ENCODE peak calls at places on chromosomes 4 and X, in five cellular contexts. E, L, W, U and I are unnamed samples. For H3K4me1 and H3K36me3, the result is how much of the 10 kb centered on the place peaks cover.

GRCh38 chr4:56658410-56659003 is 22.6 kb downstream of the HOPX start:
- DNase-seq in E (no peak), L (no peak), W (no peak), U (no peak), I (no peak)

GRCh38 chrX:88903989-88904718 is 157.1 kb downstream of the CPXCR1 start:
- DNase-seq in E (no peak), L (no peak), W (no peak), U (no peak), I (no peak)

GRCh38 chrX:12583543-12583942 is 207.7 kb upstream of the PRPS2 start:
- DNase-seq in E (no peak), L (no peak), W (no peak), U (no peak), I (no peak)

GRCh38 chr4:187209921-187210613 is 486.4 kb upstream of the FAT1 start:
- DNase-seq in E (no peak), L (no peak), W (no peak), U (no peak), I (no peak)

GRCh38 chrX:154082396-154083133 is 15.0 kb downstream of the MECP2 start:
- DNase-seq in E (no peak), L (no peak), W (no peak), U (no peak), I (no peak)

GRCh38 chrX:153055827-153056748 is at the start of gene PNMA3:
- DNase-seq in E (peak), L (no peak), W (no peak), U (no peak), I (peak)

GRCh38 chr4:128241425-128241913 is 46.1 kb downstream of the PGRMC2 start:
- DNase-seq in E (no peak), L (peak), W (no peak), U (no peak), I (peak)

GRCh38 chr4:109113511-109113910 is 188.9 kb downstream of the COL25A1 start:
- DNase-seq in E (no peak), L (no peak), W (no peak), U (no peak), I (no peak)

GRCh38 chr4:140003851-140004579 is 150.0 kb downstream of the MAML3 start:
- DNase-seq in E (no peak), L (no peak), W (no peak), U (no peak), I (no peak)

GRCh38 chr4:121138445-121138844 is 25.7 kb downstream of the TNIP3 start:
- DNase-seq in E (no peak), L (no peak), W (no peak), U (no peak), I (no peak)

GRCh38 chr4:121139533-121140222 is 24.4 kb downstream of the TNIP3 start:
- DNase-seq in E (no peak), L (no peak), W (no peak), U (no peak), I (no peak)

GRCh38 chr4:121143126-121143525 is 21.0 kb downstream of the TNIP3 start:
- DNase-seq in E (no peak), L (no peak), W (no peak), U (no peak), I (no peak)

GRCh38 chr4:121138014-121138413 is 26.1 kb downstream of the TNIP3 start:
- DNase-seq in E (no peak), L (no peak), W (no peak), U (no peak), I (no peak)

DNA sequence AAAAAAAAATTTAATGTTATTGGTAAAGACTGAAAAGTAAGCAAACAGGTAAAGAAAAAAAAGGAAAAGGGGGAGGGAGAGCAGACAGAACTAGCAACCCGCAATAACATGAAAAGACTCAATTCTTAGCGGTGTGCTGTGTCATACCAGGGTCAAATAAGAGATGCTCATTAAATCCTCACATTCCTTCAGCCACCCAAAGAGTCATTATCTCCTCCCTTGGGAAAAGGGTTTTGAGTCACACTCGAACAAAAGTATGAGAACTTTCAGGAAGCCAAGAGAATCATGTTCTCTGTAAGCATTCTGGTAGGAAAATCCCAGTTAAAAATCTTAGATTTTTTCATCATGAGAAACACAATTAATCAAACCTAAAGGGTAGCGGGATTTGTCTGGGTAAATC is 23.4 kb downstream of the TNIP3 start:
- DNase-seq in E (no peak), L (no peak), W (no peak), U (no peak), I (no peak)
- TF ChIP-seq CTCF in E (no peak), L (no peak), W (no peak), U (no peak), I (no peak)

DNA sequence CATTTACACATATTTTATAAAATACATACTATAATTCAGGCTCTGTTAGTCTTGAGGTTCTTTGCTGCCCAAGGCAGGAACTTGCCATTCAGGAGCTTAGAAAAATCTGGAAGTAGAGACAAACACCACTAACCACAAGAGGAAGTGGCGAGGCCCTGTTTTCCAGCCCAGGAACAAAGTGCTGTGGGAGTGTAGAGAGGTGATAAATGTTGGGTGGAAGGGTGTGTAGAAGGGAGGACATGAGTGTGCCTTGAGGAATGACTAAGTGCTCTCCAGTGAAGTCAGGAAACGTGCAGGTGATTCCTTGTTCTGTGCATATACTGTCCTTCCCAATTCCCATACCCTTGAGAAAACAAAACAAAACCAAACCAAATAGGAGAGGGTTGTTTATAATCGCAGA is 83.1 kb downstream of the GPAT3 start:
- DNase-seq in E (no peak), L (no peak), W (no peak), U (no peak), I (no peak)
- H3K4me1 ChIP-seq in E (under half), L (under half), W (under half), U (under half), I (under half)

GRCh38 chr4:107351196-107351595 is 315.1 kb upstream of the DKK2 start:
- DNase-seq in E (no peak), L (no peak), W (no peak), U (no peak), I (no peak)
- H3K36me3 ChIP-seq in E (under half), L (under half), W (under half), U (under half), I (under half)

GRCh38 chr4:2930821-2931764 is 32.1 kb downstream of the NOP14 start:
- DNase-seq in E (peak), L (no peak), W (peak), U (peak), I (no peak)
- TF ChIP-seq CTCF in E (no peak), L (peak), W (no peak), U (no peak), I (peak)

DNA sequence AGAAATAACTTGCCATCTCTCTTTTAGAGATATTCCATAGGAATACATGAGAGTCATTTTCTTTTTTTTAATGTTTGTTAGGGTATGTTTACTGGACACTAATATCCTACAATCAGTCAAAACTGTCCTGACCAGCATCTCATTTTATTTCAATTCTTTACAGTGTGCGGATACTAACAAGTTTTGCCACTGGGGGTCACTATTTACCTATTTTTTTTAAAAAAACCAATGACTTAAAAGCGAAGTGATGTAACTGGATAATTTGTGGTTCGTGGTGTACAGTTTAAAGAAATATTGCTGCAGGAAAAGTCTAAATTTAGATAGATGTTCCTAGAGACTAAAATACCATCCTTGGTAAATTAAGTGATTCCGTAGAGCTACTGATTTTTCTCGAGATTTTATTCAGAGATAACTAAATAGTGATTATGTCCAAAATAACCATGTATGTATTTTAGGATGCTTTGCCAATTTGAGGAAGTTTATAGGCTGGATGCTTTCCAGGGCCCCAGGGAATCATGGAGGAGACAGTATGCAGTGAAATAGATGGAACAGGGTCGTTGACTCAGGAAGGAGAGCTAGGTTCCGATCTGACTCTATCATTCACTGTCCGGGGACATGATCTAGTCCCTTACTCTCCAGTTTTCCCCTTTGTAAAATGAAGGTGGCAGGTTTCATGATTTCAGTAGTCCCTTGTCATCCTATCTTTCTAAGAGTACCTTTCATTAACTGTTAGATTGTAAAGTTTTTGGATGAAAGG is 34.0 kb upstream of the GNPDA2 start:
- DNase-seq in E (no peak), L (peak), W (no peak), U (no peak), I (no peak)
- H3K4me1 ChIP-seq in E (under half), L (under half), W (under half), U (under half), I (under half)

DNA sequence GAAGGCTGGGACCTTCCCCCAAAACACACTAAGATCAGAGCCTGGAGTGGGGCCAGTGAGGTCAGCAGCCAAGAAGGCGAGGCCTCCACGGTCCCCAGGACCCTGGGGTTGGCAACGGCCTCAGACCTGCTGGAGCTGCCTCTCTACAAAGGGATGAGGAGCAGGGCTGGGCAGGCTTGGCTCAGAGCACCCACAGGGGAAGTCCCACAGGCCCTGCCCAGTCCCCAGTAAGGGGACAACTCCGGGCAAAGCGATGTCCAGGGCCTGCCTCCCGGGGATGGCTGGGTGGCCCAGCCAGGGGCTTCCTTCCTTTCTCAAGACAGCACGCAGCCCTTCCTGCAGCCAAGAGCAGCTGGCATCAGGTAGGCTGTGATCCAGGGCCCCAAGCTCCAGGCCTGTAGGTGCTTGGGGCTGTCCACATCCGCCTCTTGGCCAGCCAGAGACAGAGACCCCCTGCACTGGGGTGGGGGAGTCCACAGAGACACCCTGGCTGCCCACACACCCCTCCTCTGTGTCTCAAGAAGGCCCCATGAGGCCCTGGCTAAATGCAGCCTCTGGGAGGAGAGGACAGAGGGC is 5.7 kb downstream of the MXD4 start:
- DNase-seq in E (peak), L (no peak), W (peak), U (peak), I (no peak)
- H3K36me3 ChIP-seq in E (under half), L (under half), W (under half), U (under half), I (under half)

GRCh38 chr4:169010125-169011023 is at the start of gene CBR4:
- DNase-seq in E (peak), L (peak), W (peak), U (peak), I (peak)

GRCh38 chr4:169008478-169008877 is 1.6 kb downstream of the CBR4 start:
- DNase-seq in E (no peak), L (no peak), W (no peak), U (no peak), I (no peak)

GRCh38 chr4:169012049-169012448 is 2.0 kb upstream of the CBR4 start:
- DNase-seq in E (no peak), L (no peak), W (no peak), U (no peak), I (no peak)

GRCh38 chr4:169013396-169013795 is 3.3 kb upstream of the CBR4 start:
- DNase-seq in E (no peak), L (no peak), W (no peak), U (no peak), I (peak)

GRCh38 chr4:169009281-169010124 is 552 bp downstream of the CBR4 start:
- DNase-seq in E (peak), L (peak), W (peak), U (peak), I (peak)
- TF ChIP-seq CTCF in E (no peak), L (peak), W (no peak), U (peak), I (peak)

DNA sequence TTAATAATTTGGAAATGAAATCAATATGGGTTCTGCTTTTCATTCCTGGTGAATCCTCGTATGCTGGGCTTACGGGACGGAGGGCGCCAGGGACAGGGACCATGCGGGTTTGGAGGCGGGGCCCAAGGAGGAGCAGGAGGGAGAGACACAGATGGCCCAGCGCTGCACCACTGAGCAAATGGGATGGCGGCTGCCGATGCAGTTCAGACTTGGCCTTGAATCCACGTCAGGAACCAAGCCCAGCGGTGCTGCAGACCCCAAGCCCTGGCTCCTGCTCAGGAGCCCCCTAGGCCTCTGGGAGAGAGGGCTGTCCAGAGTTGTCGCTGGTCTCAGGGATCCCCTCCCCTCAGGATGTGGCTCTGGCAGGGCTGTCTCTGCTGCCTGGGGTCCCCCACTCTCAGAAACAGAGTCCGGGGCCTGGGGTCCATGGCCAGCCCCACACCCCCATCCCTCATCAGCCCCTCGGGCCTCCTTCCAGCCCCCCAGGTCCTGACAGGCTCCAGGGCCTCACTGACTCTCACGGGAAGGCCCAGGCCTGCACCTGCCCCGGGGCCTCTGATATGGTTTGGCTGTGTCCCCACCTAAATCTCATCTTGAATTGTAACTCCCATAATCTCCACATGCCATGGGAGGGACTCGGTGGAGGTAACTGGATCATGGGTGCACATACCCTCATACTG is 75.2 kb downstream of the FAM53A start:
- DNase-seq in E (peak), L (no peak), W (no peak), U (peak), I (peak)
- H3K4me1 ChIP-seq in E (under half), L (under half), W (under half), U (under half), I (under half)

DNA sequence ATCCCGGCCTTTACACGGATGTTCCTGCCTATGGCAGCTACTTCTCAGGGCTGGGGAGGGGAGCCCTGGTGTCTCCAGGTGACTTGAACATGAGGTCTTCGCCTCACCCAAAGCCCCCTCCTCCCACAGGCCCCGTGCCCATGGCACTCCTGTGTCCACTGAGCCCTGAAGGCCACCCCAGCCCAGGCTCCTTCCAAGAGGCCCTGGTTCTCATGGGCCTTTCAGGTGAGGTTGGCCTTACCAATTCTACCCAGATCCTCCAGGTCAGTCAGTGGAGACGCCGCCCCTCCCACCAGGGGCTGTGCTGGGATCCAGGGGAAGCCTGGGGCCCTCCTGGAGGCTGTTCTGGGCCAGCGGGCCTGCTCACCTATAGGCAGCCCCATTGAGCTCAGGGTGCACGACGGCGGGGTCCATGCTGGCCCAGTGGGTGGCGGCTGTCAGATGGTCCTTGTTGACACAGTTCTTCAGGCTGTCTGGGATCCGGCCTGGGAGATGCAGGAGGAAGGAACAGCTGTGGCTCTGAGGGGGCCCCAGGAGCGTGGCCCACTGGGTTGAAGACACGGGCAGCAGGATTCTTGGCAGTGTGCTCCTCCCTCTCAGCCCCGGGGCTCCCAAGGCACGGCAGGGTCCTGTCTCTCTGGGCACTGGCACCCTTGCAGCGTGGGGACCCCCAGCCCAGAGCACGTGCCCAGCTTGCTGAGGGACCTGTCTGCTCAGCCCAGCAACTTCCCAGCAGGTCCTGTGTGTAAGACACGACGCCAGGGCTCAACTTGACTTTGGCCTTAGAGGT is 36.2 kb downstream of the CTBP1 start:
- DNase-seq in E (peak), L (no peak), W (no peak), U (peak), I (no peak)
- H3K36me3 ChIP-seq in E (under half), L (under half), W (under half), U (half or more), I (half or more)